ENCODE peak calls at places on chromosomes 7 and 10, in ten cellular contexts. N is lung; E is psoas muscle; M is heart left ventricle; I is brain microvascular endothelial cell; Z is naive thymus-derived CD4-positive, alpha-beta T cell; J is substantia nigra; T is body of pancreas; X is thoracic aorta; O is mesendoderm. P is an unnamed sample.
A peak's percentile ranks its signal among the peaks of the same experiment; 100 is the strongest.

GRCh38 chr7:26052721-26053120 is 99.3 kb upstream of the NFE2L3 start:
- DNase-seq in N (no peak), E (no peak), M (no peak), I (peak; percentile 5), Z (no peak), J (no peak), T (no peak), X (no peak), O (no peak), P (no peak)

GRCh38 chr10:50540826-50541122 is 83.0 kb downstream of the SGMS1 start:
- DNase-seq in N (no peak), E (no peak), M (no peak), I (no peak), Z (no peak), J (no peak), T (no peak), X (no peak), O (no peak), P (no peak)

GRCh38 chr10:22379059-22379458 is 33.8 kb downstream of the SPAG6 start:
- DNase-seq in N (no peak), E (no peak), M (no peak), I (no peak), Z (no peak), J (no peak), T (no peak), X (no peak), O (no peak), P (no peak)

GRCh38 chr7:1078985-1079384 is 8.9 kb upstream of the GPER1 start:
- DNase-seq in N (no peak), E (no peak), M (no peak), I (no peak), Z (no peak), J (no peak), T (no peak), X (no peak), O (no peak), P (no peak)

GRCh38 chr10:182441-183201 is 47.4 kb downstream of the ZMYND11 start:
- DNase-seq in N (no peak), E (no peak), M (no peak), I (no peak), Z (no peak), J (no peak), T (no peak), X (no peak), O (no peak), P (no peak)

GRCh38 chr7:25790261-25790660 is 361.7 kb upstream of the NFE2L3 start:
- DNase-seq in N (no peak), E (no peak), M (no peak), I (peak; percentile 28), Z (no peak), J (no peak), T (no peak), X (no peak), O (no peak), P (no peak)

GRCh38 chr10:129709627-129710509 is 242.8 kb downstream of the MGMT start:
- DNase-seq in N (no peak), E (no peak), M (peak; percentile 64), I (no peak), Z (no peak), J (no peak), T (no peak), X (no peak), O (no peak), P (no peak)

GRCh38 chr7:87316846-87317545 is 28.5 kb upstream of the CROT start:
- DNase-seq in N (no peak), E (no peak), M (no peak), I (peak; percentile 43), Z (no peak), J (no peak), T (no peak), X (no peak), O (no peak), P (no peak)

GRCh38 chr7:43700646-43701501 is 28.4 kb downstream of the COA1 start:
- DNase-seq in N (no peak), E (no peak), M (no peak), I (no peak), Z (no peak), J (no peak), T (no peak), X (no peak), O (peak; percentile 38), P (no peak)

GRCh38 chr10:22022257-22023051 is 18.9 kb upstream of the DNAJC1 start:
- DNase-seq in N (peak; percentile 39), E (no peak), M (no peak), I (no peak), Z (peak; percentile 61), J (peak; percentile 2), T (no peak), X (no peak), O (no peak), P (no peak)

GRCh38 chr7:108235451-108236061 is 105.4 kb upstream of the LAMB4 start:
- DNase-seq in N (no peak), E (no peak), M (no peak), I (no peak), Z (no peak), J (no peak), T (peak; percentile 25), X (no peak), O (peak; percentile 96), P (no peak)

GRCh38 chr10:110228066-110228465 is 20.7 kb downstream of the MXI1 start:
- DNase-seq in N (no peak), E (no peak), M (no peak), I (no peak), Z (no peak), J (no peak), T (no peak), X (no peak), O (no peak), P (no peak)
- H3K27ac ChIP-seq in N (no peak overlapping the region), E (peak overlapping the region; percentile 99), M (peak overlapping the region; percentile 94), I (no peak overlapping the region), Z (no peak overlapping the region), J (peak overlapping the region; percentile 22), T (no peak overlapping the region), X (peak overlapping the region; percentile 85), O (no peak overlapping the region), P (peak overlapping the region; percentile 100)

DNA sequence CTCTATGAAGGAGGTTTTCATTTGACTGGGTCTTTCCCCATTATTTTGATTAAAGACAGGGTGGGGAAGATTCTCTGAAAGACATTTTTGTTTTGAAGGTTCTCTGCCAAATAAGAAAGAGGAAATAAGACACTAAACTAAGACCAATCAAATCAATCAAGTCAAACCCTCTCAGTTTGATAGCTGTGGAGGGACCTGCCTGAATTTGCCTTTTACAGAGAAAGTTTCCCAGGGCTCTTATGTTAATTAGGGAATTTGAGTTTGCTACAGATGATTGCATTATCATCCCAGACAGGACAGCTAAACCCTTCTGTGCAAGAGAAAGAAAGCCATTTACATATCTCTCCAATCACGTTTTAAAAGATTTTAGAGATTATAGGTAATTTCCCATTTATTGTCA is 80.0 kb downstream of the CSTF2T start:
- DNase-seq in N (no peak), E (no peak), M (no peak), I (no peak), Z (no peak), J (no peak), T (no peak), X (no peak), O (peak; percentile 2), P (no peak)
- H3K27ac ChIP-seq in N (no peak overlapping the region), E (no peak overlapping the region), M (no peak overlapping the region), I (no peak overlapping the region), Z (no peak overlapping the region), J (no peak overlapping the region), T (no peak overlapping the region), X (no peak overlapping the region), O (no peak overlapping the region), P (no peak overlapping the region)

DNA sequence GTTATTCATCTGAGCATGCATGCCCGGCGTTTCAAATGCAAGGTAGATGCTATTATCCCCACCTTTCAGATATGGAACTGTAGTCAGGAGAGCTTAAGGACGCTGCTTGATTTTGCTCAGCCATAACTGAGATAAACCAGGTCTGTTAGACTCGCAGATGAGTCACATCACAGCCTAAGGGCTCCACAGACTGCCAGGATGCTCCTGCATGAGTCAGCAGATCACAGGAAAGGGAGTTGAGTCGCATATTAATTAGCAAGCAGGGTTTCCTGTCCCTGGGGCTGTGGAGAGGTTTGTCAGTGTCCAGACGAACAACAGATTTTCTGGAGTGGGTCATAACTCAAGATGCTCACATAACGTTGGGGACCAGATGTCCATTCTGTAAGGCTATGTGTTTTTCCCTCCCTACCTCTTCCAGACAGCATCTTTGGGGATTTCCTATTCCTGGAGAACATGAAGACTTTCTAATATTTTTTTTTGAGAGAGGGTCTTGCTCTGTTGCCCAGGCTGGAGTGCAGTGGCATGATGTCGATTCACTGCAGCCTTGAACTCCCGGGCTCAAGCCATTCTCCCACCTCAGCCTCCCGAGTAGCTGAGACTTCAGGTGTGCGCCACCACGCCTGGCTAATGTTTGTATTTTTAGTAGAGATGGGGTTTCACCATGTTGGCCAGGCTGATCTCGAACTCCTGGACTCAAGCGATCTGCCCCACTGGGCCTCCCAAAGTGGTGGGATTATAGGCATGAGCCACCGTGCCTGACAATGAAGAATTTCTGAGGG is 36.7 kb downstream of the PFKFB3 start:
- DNase-seq in N (peak; percentile 45), E (no peak), M (no peak), I (peak; percentile 94), Z (no peak), J (no peak), T (no peak), X (peak; percentile 57), O (peak; percentile 96), P (peak; percentile 81)
- H3K27ac ChIP-seq in N (no peak overlapping the region), E (peak overlapping the region; percentile 63), M (no peak overlapping the region), I (peak overlapping the region; percentile 17), Z (no peak overlapping the region), J (no peak overlapping the region), T (no peak overlapping the region), X (peak overlapping the region; percentile 57), O (peak overlapping the region; percentile 45), P (peak overlapping the region; percentile 6)

DNA sequence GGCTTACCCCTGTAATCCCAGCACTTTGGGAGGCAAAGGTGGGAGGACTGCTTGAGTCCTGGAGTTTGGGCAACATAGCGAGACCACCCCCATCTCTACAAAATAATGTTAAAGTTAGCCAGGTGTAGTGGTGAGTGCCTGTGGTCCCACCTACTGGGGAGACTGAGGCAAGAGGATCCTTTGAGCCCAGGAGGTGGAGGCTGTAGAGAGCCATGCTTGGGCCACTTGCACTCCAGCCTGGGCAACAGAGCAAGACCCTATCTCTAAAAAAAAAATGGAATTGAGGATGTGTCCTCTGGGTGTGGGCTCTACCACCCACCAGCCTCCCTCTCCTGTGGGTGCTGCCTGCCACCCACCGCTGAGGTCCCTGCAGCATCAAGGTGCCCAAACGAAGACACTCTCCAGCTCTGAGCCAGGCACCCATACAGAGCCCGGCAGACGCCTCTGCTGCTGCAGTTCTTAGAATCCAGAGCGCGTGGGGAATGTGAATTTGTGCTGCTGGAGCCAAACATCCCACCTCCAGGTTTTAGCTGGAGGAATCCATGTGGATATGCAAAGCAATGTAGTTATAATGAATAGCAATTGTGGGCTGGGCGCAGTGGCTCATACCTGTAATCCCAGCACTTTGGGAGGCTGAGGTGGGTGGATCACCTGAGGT is 176.0 kb upstream of the TNRC18 start:
- DNase-seq in N (no peak), E (no peak), M (no peak), I (no peak), Z (no peak), J (no peak), T (no peak), X (no peak), O (no peak), P (peak; percentile 71)
- H3K27ac ChIP-seq in N (no peak overlapping the region), E (no peak overlapping the region), M (no peak overlapping the region), I (no peak overlapping the region), Z (no peak overlapping the region), J (no peak overlapping the region), T (no peak overlapping the region), X (no peak overlapping the region), O (no peak overlapping the region), P (peak overlapping the region; percentile 69)

DNA sequence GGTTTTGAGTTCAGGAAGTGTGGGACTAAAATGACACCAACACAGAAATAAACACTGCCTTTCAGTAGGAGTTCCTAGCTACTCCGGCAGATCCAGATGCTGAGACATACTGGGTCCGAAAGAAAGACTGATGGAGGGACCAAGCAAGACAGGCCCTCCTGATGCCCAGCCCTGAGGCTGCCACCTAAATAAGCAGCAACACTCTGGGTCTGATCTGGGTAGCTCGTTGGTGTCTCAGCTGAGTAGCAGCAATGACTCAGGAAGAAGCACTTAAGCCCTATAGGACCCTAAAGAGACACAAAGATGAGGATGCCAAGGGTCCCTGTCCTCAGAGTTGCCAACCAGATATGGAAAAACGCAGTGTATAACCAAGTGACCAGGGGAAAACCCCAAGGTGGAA is 190.7 kb downstream of the FAM107B start:
- DNase-seq in N (no peak), E (no peak), M (no peak), I (no peak), Z (no peak), J (no peak), T (no peak), X (no peak), O (no peak), P (no peak)
- H3K27ac ChIP-seq in N (no peak overlapping the region), E (no peak overlapping the region), M (no peak overlapping the region), I (no peak overlapping the region), Z (peak overlapping the region; percentile 83), J (peak overlapping the region; percentile 69), T (no peak overlapping the region), X (no peak overlapping the region), O (no peak overlapping the region), P (peak overlapping the region; percentile 35)

P was measured in dorsolateral prefrontal cortex.